ENCODE peak calls at places on chromosomes 7 and 10, in six cellular contexts. T, E, S, O, U and W are unnamed samples.

GRCh38 chr7:38542156-38542555 is 89.0 kb downstream of the AMPH start:
- DNase-seq in S (no peak), U (no peak), T (no peak), E (no peak), O (no peak), W (no peak)

GRCh38 chr10:15344876-15345285 is 26.2 kb downstream of the FAM171A1 start:
- DNase-seq in E (no peak), O (peak), T (no peak), U (no peak), S (no peak), W (peak)

GRCh38 chr7:137986252-137987010 is 15.5 kb downstream of the CREB3L2 start:
- DNase-seq in O (no peak), E (peak), T (no peak), S (no peak), U (no peak), W (no peak)

GRCh38 chr7:102277901-102278300 is 8.8 kb upstream of the SH2B2 start:
- DNase-seq in S (no peak), O (no peak), E (no peak), U (no peak), T (no peak), W (no peak)

GRCh38 chr7:37820708-37821468 is 27.5 kb upstream of the NME8 start:
- DNase-seq in U (no peak), O (no peak), T (no peak), E (no peak), S (no peak), W (no peak)

GRCh38 chr10:68870545-68871104 is 30.5 kb upstream of the DDX50 start:
- DNase-seq in U (no peak), E (no peak), S (no peak), O (peak), T (no peak), W (no peak)

GRCh38 chr7:99868246-99868645 is 8.6 kb downstream of the OR2AE1 start:
- DNase-seq in E (no peak), O (no peak), U (no peak), T (no peak), S (no peak), W (no peak)

GRCh38 chr7:108189733-108190388 is 59.7 kb upstream of the LAMB4 start:
- DNase-seq in O (no peak), U (no peak), E (no peak), T (no peak), S (no peak), W (no peak)

GRCh38 chr10:5964736-5965135 is 12.6 kb downstream of the IL15RA start:
- DNase-seq in E (no peak), O (no peak), T (peak), S (no peak), U (peak), W (no peak)

GRCh38 chr7:28573059-28573553 is 160.8 kb downstream of the CREB5 start:
- DNase-seq in E (no peak), T (no peak), S (no peak), U (no peak), O (peak), W (peak)

GRCh38 chr10:397321-398068 is 262.2 kb downstream of the ZMYND11 start:
- DNase-seq in S (no peak), T (no peak), O (no peak), U (no peak), E (no peak), W (no peak)

GRCh38 chr7:156515911-156516790 is 124.4 kb upstream of the RNF32 start:
- DNase-seq in T (no peak), E (no peak), O (peak), S (no peak), U (no peak), W (peak)

GRCh38 chr7:130223646-130224045 is 16.0 kb downstream of the SSMEM1 start:
- DNase-seq in U (no peak), T (no peak), E (no peak), O (no peak), S (no peak), W (no peak)

GRCh38 chr10:31317652-31318381 is 1.2 kb upstream of the ZEB1 start:
- DNase-seq in E (peak), S (no peak), O (peak), T (peak), U (no peak), W (no peak)

GRCh38 chr10:131891196-131891928 is 9.4 kb upstream of the PPP2R2D start:
- DNase-seq in U (no peak), E (no peak), O (peak), T (peak), S (no peak), W (peak)

GRCh38 chr10:115141254-115141653 is 48.1 kb downstream of the ATRNL1 start:
- DNase-seq in E (no peak), T (no peak), O (peak), U (no peak), S (no peak), W (peak)

GRCh38 chr7:24201221-24201620 is 82.8 kb upstream of the NPY start:
- DNase-seq in T (no peak), S (no peak), O (no peak), E (no peak), U (no peak), W (no peak)

GRCh38 chr10:35336084-35336831 is at the start of gene CCNY:
- DNase-seq in S (peak), U (peak), T (peak), O (peak), E (peak), W (peak)

GRCh38 chr7:157228864-157229422 is 90.2 kb downstream of the UBE3C start:
- DNase-seq in S (no peak), T (no peak), U (no peak), O (peak), E (no peak), W (peak)

GRCh38 chr10:98270026-98270740 is 2.2 kb upstream of the LOXL4 start:
- DNase-seq in T (no peak), S (no peak), O (peak), E (no peak), U (no peak), W (peak)

GRCh38 chr7:28272461-28272877 is 91.9 kb upstream of the JAZF1 start:
- DNase-seq in O (peak), E (peak), S (peak), T (peak), U (no peak), W (peak)

GRCh38 chr10:106136175-106136574 is 1028.3 kb downstream of the SORCS1 start:
- DNase-seq in E (no peak), S (no peak), U (no peak), T (no peak), O (no peak), W (peak)

GRCh38 chr10:55550241-55550640 is 749.2 kb upstream of the PCDH15 start:
- DNase-seq in T (no peak), O (peak), E (no peak), U (no peak), S (no peak), W (peak)

GRCh38 chr7:90768301-90768700 is 172.2 kb downstream of the CDK14 start:
- DNase-seq in T (no peak), S (no peak), O (no peak), E (no peak), U (no peak), W (peak)

GRCh38 chr7:104967088-104967487 is 46.9 kb upstream of the KMT2E start:
- DNase-seq in E (no peak), U (no peak), T (no peak), S (no peak), O (no peak), W (no peak)

GRCh38 chr10:95756796-95757657 is 1.1 kb downstream of the ENTPD1 start:
- DNase-seq in U (no peak), E (no peak), S (no peak), O (no peak), T (no peak), W (no peak)

GRCh38 chr10:110356628-110357245 is 52.0 kb upstream of the SMNDC1 start:
- DNase-seq in E (no peak), S (peak), O (peak), U (no peak), T (no peak), W (no peak)

GRCh38 chr7:15309891-15310290 is 251.9 kb downstream of the AGMO start:
- DNase-seq in S (no peak), T (no peak), E (no peak), U (no peak), O (no peak), W (no peak)

GRCh38 chr7:130822642-130823041 is 88.6 kb upstream of the KLF14 start:
- DNase-seq in S (no peak), T (no peak), O (no peak), U (no peak), E (no peak), W (no peak)

GRCh38 chr10:15744217-15744865 is 24.6 kb upstream of the ITGA8 start:
- DNase-seq in E (no peak), S (peak), U (no peak), O (peak), T (no peak), W (peak)

GRCh38 chr7:17318146-17318545 is 19.7 kb downstream of the AHR start:
- DNase-seq in T (no peak), E (no peak), O (no peak), U (no peak), S (no peak), W (no peak)

GRCh38 chr7:96833701-96834453 is 124.2 kb upstream of the SEM1 start:
- DNase-seq in U (no peak), T (no peak), O (no peak), E (no peak), S (no peak), W (peak)

GRCh38 chr7:150399861-150400778 is 21.0 kb downstream of the ZNF775 start:
- DNase-seq in T (no peak), O (no peak), E (no peak), U (peak), S (no peak), W (no peak)

GRCh38 chr10:78462221-78462620 is 428.6 kb downstream of the RPS24 start:
- DNase-seq in E (no peak), U (peak), S (no peak), O (no peak), T (no peak), W (no peak)

GRCh38 chr10:124701435-124701834 is 42.7 kb downstream of the FAM53B start:
- DNase-seq in U (peak), S (no peak), T (peak), O (no peak), E (peak), W (no peak)

GRCh38 chr7:121159553-121159952 is 169.2 kb upstream of the WNT16 start:
- DNase-seq in U (no peak), O (no peak), T (no peak), S (no peak), E (no peak), W (no peak)